ENCODE peak calls at places on chromosome 5, in four cellular contexts. O is NCI-H187 treated with DMSO at 0.1 percent for 48 hours; M is activated naive CD4-positive, alpha-beta T cell; S is brain microvascular endothelial cell. L is an unnamed sample.

GRCh38 chr5:51398875-51399635 is 15.8 kb downstream of the ISL1 start:
- DNase-seq in S (no peak), M (no peak), O (no peak), L (no peak)

GRCh38 chr5:175885813-175886212 is 14.4 kb downstream of the CPLX2 start:
- DNase-seq in O (no peak), S (no peak), M (no peak), L (no peak)

GRCh38 chr5:53917095-53917494 is 356.7 kb downstream of the NDUFS4 start:
- DNase-seq in O (no peak), S (peak), M (no peak), L (no peak)

GRCh38 chr5:148166550-148167283 is 1.6 kb upstream of the SPINK14 start:
- DNase-seq in O (no peak), M (no peak), S (no peak), L (no peak)

GRCh38 chr5:149304195-149305072 is 32.8 kb downstream of the AFAP1L1 start:
- DNase-seq in S (no peak), M (no peak), O (no peak), L (no peak)

GRCh38 chr5:68277427-68277826 is 61.9 kb downstream of the PIK3R1 start:
- DNase-seq in M (no peak), S (peak), O (no peak), L (no peak)

GRCh38 chr5:112684121-112684520 is 53.6 kb upstream of the APC start:
- DNase-seq in O (no peak), S (no peak), M (no peak), L (no peak)

GRCh38 chr5:84603557-84604185 is 219.0 kb upstream of the EDIL3 start:
- DNase-seq in M (no peak), O (no peak), S (peak), L (no peak)

GRCh38 chr5:179906795-179907569 is 715 bp downstream of the TBC1D9B start:
- DNase-seq in M (no peak), O (no peak), S (no peak), L (no peak)

GRCh38 chr5:78592735-78593386 is 55.7 kb downstream of the LHFPL2 start:
- DNase-seq in O (no peak), M (no peak), S (no peak), L (no peak)

GRCh38 chr5:107652839-107653607 is 17.7 kb downstream of the EFNA5 start:
- DNase-seq in S (no peak), M (no peak), O (peak), L (no peak)

GRCh38 chr5:76854644-76855043 is 4.8 kb downstream of the S100Z start:
- DNase-seq in O (no peak), S (no peak), M (no peak), L (no peak)

GRCh38 chr5:11000517-11001353 is 239.7 kb upstream of the DAP start:
- DNase-seq in O (no peak), M (no peak), S (no peak), L (no peak)

GRCh38 chr5:179762781-179763176 is 30.2 kb downstream of the MAML1 start:
- DNase-seq in M (no peak), O (no peak), S (peak), L (no peak)

GRCh38 chr5:69414885-69415583 is at the start of gene MARVELD2:
- DNase-seq in M (no peak), O (peak), S (peak), L (no peak)

GRCh38 chr5:162703914-162704313 is 636.3 kb downstream of the GABRG2 start:
- DNase-seq in O (no peak), S (no peak), M (no peak), L (no peak)

GRCh38 chr5:105684799-105685198 is 1985.9 kb downstream of the EFNA5 start:
- DNase-seq in M (no peak), O (no peak), S (peak), L (no peak)

GRCh38 chr5:139481580-139482049 is 943 bp downstream of the STING1 start:
- DNase-seq in O (no peak), S (no peak), M (no peak), L (no peak)

GRCh38 chr5:76192837-76193236 is 109.7 kb downstream of the SV2C start:
- DNase-seq in S (no peak), M (no peak), O (no peak), L (no peak)

GRCh38 chr5:4879693-4880303 is 260.3 kb upstream of the ADAMTS16 start:
- DNase-seq in M (no peak), O (no peak), S (peak), L (peak)

GRCh38 chr5:85049020-85049419 is 664.3 kb upstream of the EDIL3 start:
- DNase-seq in O (no peak), M (no peak), S (peak), L (peak)

GRCh38 chr5:179263391-179264052 is 81.7 kb downstream of the ADAMTS2 start:
- DNase-seq in M (no peak), O (no peak), S (no peak), L (no peak)

GRCh38 chr5:65334077-65334476 is 147.6 kb downstream of the ADAMTS6 start:
- DNase-seq in O (peak), M (no peak), S (no peak), L (no peak)

GRCh38 chr5:126694403-126694802 is 82.5 kb upstream of the LMNB1 start:
- DNase-seq in M (no peak), O (no peak), S (no peak), L (no peak)

GRCh38 chr5:37005946-37006540 is 129.5 kb downstream of the NIPBL start:
- DNase-seq in S (no peak), O (no peak), M (no peak), L (no peak)

GRCh38 chr5:175867587-175868347 is 3.6 kb upstream of the CPLX2 start:
- DNase-seq in M (no peak), S (no peak), O (no peak), L (no peak)

GRCh38 chr5:173777149-173777548 is 111.0 kb upstream of the CPEB4 start:
- DNase-seq in O (no peak), M (no peak), S (no peak), L (no peak)

GRCh38 chr5:146466521-146467349 is 19.6 kb downstream of the TCERG1 start:
- DNase-seq in O (no peak), M (no peak), S (no peak), L (no peak)

GRCh38 chr5:156526081-156527017 is 199.4 kb downstream of the SGCD start:
- DNase-seq in M (no peak), S (no peak), O (no peak), L (no peak)

GRCh38 chr5:39331993-39332392 is 32.3 kb downstream of the C9 start:
- DNase-seq in S (no peak), M (no peak), O (no peak), L (no peak)

GRCh38 chr5:51382508-51382758 is 815 bp upstream of the ISL1 start:
- DNase-seq in M (no peak), S (no peak), O (no peak), L (no peak)

GRCh38 chr5:141371572-141372475 is 1.8 kb downstream of the PCDHGB3 start:
- DNase-seq in M (no peak), O (no peak), S (no peak), L (no peak)

GRCh38 chr5:43042176-43042625 is 2.1 kb upstream of the ANXA2R start:
- DNase-seq in O (no peak), M (peak), S (peak), L (peak)

GRCh38 chr5:154761062-154761740 is 6.0 kb downstream of the LARP1 start:
- DNase-seq in O (no peak), S (no peak), M (no peak), L (no peak)

GRCh38 chr5:68396722-68397121 is 181.2 kb downstream of the PIK3R1 start:
- DNase-seq in O (no peak), S (no peak), M (no peak), L (no peak)

GRCh38 chr5:79727722-79728355 is 38.2 kb downstream of the CMYA5 start:
- DNase-seq in M (no peak), O (no peak), S (no peak), L (no peak)

GRCh38 chr5:135203593-135204036 is 169.6 kb upstream of the PITX1 start:
- DNase-seq in S (no peak), O (no peak), M (no peak), L (no peak)

GRCh38 chr5:74638776-74639537 is 1.6 kb downstream of the ENC1 start:
- DNase-seq in S (no peak), O (no peak), M (no peak), L (no peak)

GRCh38 chr5:24135536-24135935 is 509.2 kb downstream of the CDH10 start:
- DNase-seq in S (no peak), M (no peak), O (no peak), L (no peak)

GRCh38 chr5:51201024-51201423 is 182.2 kb upstream of the ISL1 start:
- DNase-seq in S (no peak), M (no peak), O (no peak), L (no peak)